ENCODE peak calls at places on chromosomes 2 and 18, in four cellular contexts. J is H1, L is stomach, I is transverse colon. W is an unnamed sample.

GRCh38 chr2:240155080-240156025 is 14.9 kb upstream of the OTOS start:
- DNase-seq in L (no peak), J (no peak), I (no peak), W (no peak)

GRCh38 chr18:37298816-37299215 is 266.8 kb downstream of the CELF4 start:
- DNase-seq in I (no peak), L (no peak), J (no peak), W (no peak)

GRCh38 chr18:80022613-80023012 is 11.6 kb upstream of the RBFA start:
- DNase-seq in L (no peak), I (no peak), J (no peak), W (no peak)

GRCh38 chr2:120934891-120935338 is 199.2 kb downstream of the GLI2 start:
- DNase-seq in I (peak), J (no peak), L (peak), W (no peak)

GRCh38 chr2:47651296-47651695 is 131.6 kb upstream of the MSH6 start:
- DNase-seq in J (no peak), L (no peak), I (peak), W (no peak)

GRCh38 chr2:193377789-193378188 is 1183.1 kb upstream of the TMEFF2 start:
- DNase-seq in I (no peak), J (no peak), L (no peak), W (no peak)

GRCh38 chr2:220891405-220891804 is 680.7 kb downstream of the EPHA4 start:
- DNase-seq in L (no peak), I (no peak), J (no peak), W (no peak)

GRCh38 chr2:108403494-108403893 is 25.7 kb downstream of the SULT1C4 start:
- DNase-seq in I (peak), J (peak), L (no peak), W (no peak)

GRCh38 chr2:104583791-104584190 is 270.1 kb upstream of the POU3F3 start:
- DNase-seq in J (no peak), I (no peak), L (no peak), W (no peak)

GRCh38 chr18:44830551-44830950 is 149.9 kb downstream of the SETBP1 start:
- DNase-seq in L (no peak), I (no peak), J (no peak), W (no peak)

GRCh38 chr2:58812766-58813344 is 571.7 kb upstream of the FANCL start:
- DNase-seq in L (no peak), I (no peak), J (no peak), W (no peak)

GRCh38 chr2:238741277-238741676 is 106.6 kb upstream of the TWIST2 start:
- DNase-seq in L (no peak), J (no peak), I (no peak), W (no peak)

GRCh38 chr2:238738917-238739316 is 109.0 kb upstream of the TWIST2 start:
- DNase-seq in I (no peak), L (no peak), J (no peak), W (no peak)

GRCh38 chr2:238742664-238743063 is 105.2 kb upstream of the TWIST2 start:
- DNase-seq in J (no peak), I (no peak), L (no peak), W (no peak)

GRCh38 chr2:238742066-238742465 is 105.8 kb upstream of the TWIST2 start:
- DNase-seq in J (no peak), L (no peak), I (no peak), W (no peak)

GRCh38 chr2:238739668-238740067 is 108.2 kb upstream of the TWIST2 start:
- DNase-seq in J (no peak), I (no peak), L (no peak), W (no peak)
- TF ChIP-seq POLR2AphosphoS5 in J (no peak), I (no peak), L (no peak), W (no peak)

GRCh38 chr2:21008014-21008789 is 35.7 kb downstream of the APOB start:
- DNase-seq in J (no peak), I (no peak), L (no peak), W (no peak)
- TF ChIP-seq POLR2A in J (no peak), I (no peak), L (no peak), W (no peak)

GRCh38 chr2:208361077-208361441 is 45.5 kb upstream of the PTH2R start:
- DNase-seq in I (no peak), J (no peak), L (no peak), W (no peak)

GRCh38 chr2:208358758-208359631 is 47.6 kb upstream of the PTH2R start:
- DNase-seq in J (no peak), I (no peak), L (no peak), W (no peak)

GRCh38 chr2:208356846-208357574 is 49.6 kb upstream of the PTH2R start:
- DNase-seq in L (no peak), I (no peak), J (no peak), W (no peak)

GRCh38 chr2:208360259-208361076 is 46.1 kb upstream of the PTH2R start:
- DNase-seq in J (no peak), L (no peak), I (no peak), W (no peak)

GRCh38 chr2:208359632-208359986 is 47.0 kb upstream of the PTH2R start:
- DNase-seq in I (no peak), J (peak), L (no peak), W (no peak)
- TF ChIP-seq POLR2AphosphoS5 in I (no peak), J (no peak), L (no peak), W (no peak)

GRCh38 chr2:24117902-24118301 is 5.2 kb downstream of the PFN4 start:
- DNase-seq in L (no peak), J (no peak), I (no peak), W (no peak)

GRCh38 chr2:24124003-24124585 is 825 bp downstream of the FAM228B start:
- DNase-seq in L (no peak), J (no peak), I (no peak), W (no peak)

GRCh38 chr2:24121469-24121868 is 1.7 kb downstream of the PFN4 start:
- DNase-seq in L (no peak), I (no peak), J (no peak), W (no peak)

GRCh38 chr2:24122356-24123211 is 550 bp downstream of the PFN4 start:
- DNase-seq in I (no peak), L (no peak), J (no peak), W (no peak)

GRCh38 chr2:24123212-24124002 is at the start of the genes FAM228B and PFN4:
- DNase-seq in I (peak), L (peak), J (peak), W (peak)
- TF ChIP-seq POLR2A in I (peak), L (no peak), J (peak), W (peak)

GRCh38 chr2:215320679-215321078 is 8.8 kb downstream of the ATIC start:
- DNase-seq in J (no peak), I (no peak), L (no peak), W (no peak)

GRCh38 chr2:215319500-215319899 is 7.6 kb downstream of the ATIC start:
- DNase-seq in I (no peak), J (no peak), L (no peak), W (no peak)

GRCh38 chr2:215320102-215320501 is 8.2 kb downstream of the ATIC start:
- DNase-seq in L (no peak), J (no peak), I (no peak), W (no peak)

GRCh38 chr2:215328066-215328465 is 16.2 kb downstream of the ATIC start:
- DNase-seq in J (no peak), I (no peak), L (no peak), W (no peak)

GRCh38 chr2:215324811-215325210 is 13.0 kb downstream of the ATIC start:
- DNase-seq in I (no peak), L (no peak), J (no peak), W (no peak)
- TF ChIP-seq POLR2AphosphoS5 in I (no peak), L (no peak), J (no peak), W (no peak)

GRCh38 chr2:43226558-43226954 is at the start of gene ZFP36L2:
- DNase-seq in I (peak), J (peak), L (peak), W (peak)
- TF ChIP-seq POLR2A in I (peak), J (no peak), L (no peak), W (peak)

DNA sequence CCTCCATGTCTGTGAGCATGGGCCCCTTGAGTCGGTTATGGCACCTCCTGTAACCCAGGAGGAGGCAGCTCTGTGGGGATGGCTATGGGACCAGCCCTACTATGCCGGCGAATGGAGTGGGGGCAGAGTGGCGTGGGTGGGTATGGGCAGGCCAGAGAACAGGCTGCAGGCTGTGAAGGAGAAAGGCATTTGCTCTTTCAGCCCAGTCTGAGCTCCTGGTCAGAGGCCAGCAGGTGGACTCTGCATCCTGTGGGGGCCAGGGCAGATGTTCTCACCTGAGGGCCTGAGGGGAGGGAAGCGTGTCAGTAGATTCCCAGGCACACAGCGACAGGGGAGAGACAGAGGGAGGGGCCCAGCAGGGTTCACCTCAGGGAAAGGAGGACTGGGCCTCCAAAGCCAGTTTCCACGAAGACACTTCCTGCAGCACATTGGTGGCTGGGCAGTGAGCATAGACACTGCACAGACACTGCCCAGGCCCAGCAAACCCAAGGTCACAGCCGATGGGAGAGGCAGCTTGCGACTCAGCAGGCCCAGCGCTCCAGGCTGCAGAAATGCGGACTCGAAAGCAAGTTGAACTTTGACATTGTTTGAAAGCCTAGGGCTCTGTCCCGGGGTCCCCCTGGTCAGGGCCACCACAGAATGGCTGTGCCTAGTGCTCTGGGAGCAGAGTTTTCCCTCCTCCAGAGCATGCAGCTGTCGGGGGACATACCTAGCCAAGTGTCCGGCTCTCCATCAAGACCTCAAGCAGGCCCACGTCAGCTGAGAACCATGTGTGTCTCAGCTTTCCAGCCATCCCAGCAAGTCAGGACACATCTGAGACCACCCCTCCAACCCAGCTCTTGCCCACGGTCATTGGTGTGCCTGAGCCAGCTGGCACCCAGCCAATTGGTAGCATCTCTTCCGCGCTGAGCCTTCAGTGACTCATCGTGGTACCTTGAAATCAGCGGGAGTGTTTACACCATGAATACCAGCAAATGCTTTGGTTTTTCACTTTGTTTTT is 53.8 kb downstream of the TGOLN2 start:
- DNase-seq in L (no peak), J (no peak), I (peak), W (no peak)
- TF ChIP-seq POLR2AphosphoS5 in L (peak), J (peak), I (no peak), W (no peak)

DNA sequence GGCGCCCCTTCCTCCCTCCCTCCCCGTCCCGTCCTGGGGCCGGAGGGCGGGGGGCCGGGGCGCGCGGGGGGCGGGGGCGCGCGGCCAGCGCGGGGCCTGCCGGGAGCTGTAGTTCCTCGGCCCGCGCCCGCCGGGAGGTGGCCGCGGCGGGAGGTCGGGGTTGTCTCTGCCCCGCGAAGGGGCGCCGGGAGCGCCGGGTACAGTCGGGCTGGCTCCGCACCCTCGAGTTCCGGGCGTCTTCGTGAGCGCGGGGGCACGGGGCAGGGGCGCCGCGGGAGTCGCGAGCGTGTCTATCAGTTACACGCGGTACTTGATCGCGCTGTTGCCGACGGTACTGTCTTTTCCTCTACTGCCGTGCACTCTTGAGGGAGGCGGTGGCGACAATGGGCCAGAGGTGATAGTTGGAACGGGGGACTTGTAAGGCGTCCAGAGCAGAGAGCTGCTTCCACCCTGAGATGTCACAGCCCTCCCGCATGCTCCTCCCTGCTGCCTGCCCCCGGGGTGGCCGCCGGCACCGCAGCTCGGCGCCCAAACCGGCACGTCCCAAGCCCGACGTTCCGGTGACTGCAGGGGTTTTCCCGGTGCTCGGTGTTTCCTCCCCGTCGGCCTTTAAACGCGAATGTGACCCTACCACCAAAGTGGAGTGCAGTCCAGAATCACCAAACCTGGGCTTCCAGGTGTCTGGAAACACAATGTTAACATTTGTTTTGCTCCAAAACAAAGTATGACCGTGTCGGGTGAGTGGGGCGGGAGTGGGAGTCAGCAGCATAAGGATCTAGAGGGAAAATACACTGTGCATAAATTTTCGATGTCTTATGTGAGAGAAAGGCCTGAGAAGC is at the start of gene PRKD3:
- DNase-seq in J (peak), L (peak), I (peak), W (peak)
- TF ChIP-seq POLR2A in J (no peak), L (no peak), I (peak), W (no peak)

W was measured in GM12891.